ENCODE peak calls at places on chromosomes 13 and 19, in ten cellular contexts. S, E, Z, M, Y, T, R, H, P and L are unnamed samples.

GRCh38 chr13:84417426-84417825 is 535.2 kb upstream of the SLITRK1 start:
- DNase-seq in S (no peak), E (no peak), Z (no peak), M (no peak), Y (no peak), T (no peak), R (no peak), H (no peak), P (no peak), L (no peak)

GRCh38 chr19:8487137-8487851 is 15.1 kb downstream of the PRAM1 start:
- DNase-seq in S (peak), E (no peak), Z (peak), M (no peak), Y (no peak), T (no peak), R (peak), H (no peak), P (peak), L (peak)

GRCh38 chr13:26895081-26895807 is 134.7 kb upstream of the GPR12 start:
- DNase-seq in S (no peak), E (no peak), Z (no peak), M (no peak), Y (no peak), T (no peak), R (no peak), H (no peak), P (no peak), L (no peak)

GRCh38 chr13:48094781-48095502 is at the start of gene MED4:
- DNase-seq in S (peak), E (peak), Z (peak), M (peak), Y (peak), T (peak), R (peak), H (peak), P (peak), L (peak)

GRCh38 chr13:76293346-76293745 is 592.9 kb downstream of the KCTD12 start:
- DNase-seq in S (no peak), E (no peak), Z (no peak), M (no peak), Y (no peak), T (peak), R (no peak), H (no peak), P (no peak), L (no peak)

GRCh38 chr19:4456566-4456842 is 1.1 kb downstream of the UBXN6 start:
- DNase-seq in S (peak), E (no peak), Z (no peak), M (no peak), Y (no peak), T (peak), R (no peak), H (no peak), P (peak), L (no peak)

GRCh38 chr13:32737111-32737571 is 150.9 kb downstream of the PDS5B start:
- DNase-seq in S (no peak), E (no peak), Z (no peak), M (no peak), Y (no peak), T (no peak), R (no peak), H (no peak), P (no peak), L (no peak)

GRCh38 chr13:83881917-83882625 is at the start of gene SLITRK1:
- DNase-seq in S (no peak), E (no peak), Z (no peak), M (no peak), Y (no peak), T (peak), R (peak), H (no peak), P (peak), L (no peak)

GRCh38 chr19:45071969-45072790 is 4.1 kb downstream of the ZNF296 start:
- DNase-seq in S (no peak), E (no peak), Z (no peak), M (no peak), Y (peak), T (no peak), R (no peak), H (no peak), P (no peak), L (no peak)

GRCh38 chr13:100173203-100173602 is 84.3 kb downstream of the PCCA start:
- DNase-seq in S (no peak), E (no peak), Z (no peak), M (no peak), Y (no peak), T (no peak), R (no peak), H (no peak), P (no peak), L (no peak)

GRCh38 chr13:100100115-100100879 is 11.4 kb downstream of the PCCA start:
- DNase-seq in S (no peak), E (peak), Z (no peak), M (no peak), Y (peak), T (peak), R (peak), H (peak), P (peak), L (no peak)

GRCh38 chr19:23283925-23284324 is 33.7 kb upstream of the ZNF724 start:
- DNase-seq in S (no peak), E (peak), Z (peak), M (no peak), Y (peak), T (peak), R (peak), H (no peak), P (peak), L (no peak)

GRCh38 chr13:113862766-113863510 is 938 bp downstream of the GAS6 start:
- DNase-seq in S (no peak), E (no peak), Z (no peak), M (no peak), Y (peak), T (no peak), R (no peak), H (no peak), P (peak), L (peak)

GRCh38 chr19:53190253-53190652 is 2.9 kb downstream of the ZNF665 start:
- DNase-seq in S (no peak), E (no peak), Z (no peak), M (no peak), Y (no peak), T (no peak), R (no peak), H (no peak), P (no peak), L (no peak)

GRCh38 chr13:113598081-113598410 is 13.5 kb downstream of the TFDP1 start:
- DNase-seq in S (peak), E (no peak), Z (no peak), M (no peak), Y (no peak), T (no peak), R (no peak), H (no peak), P (no peak), L (no peak)

GRCh38 chr13:97413694-97414093 is 20.3 kb upstream of the RAP2A start:
- DNase-seq in S (no peak), E (no peak), Z (no peak), M (no peak), Y (no peak), T (no peak), R (no peak), H (no peak), P (no peak), L (no peak)

GRCh38 chr19:21593008-21593427 is 87.6 kb downstream of the ZNF429 start:
- DNase-seq in S (no peak), E (no peak), Z (no peak), M (no peak), Y (no peak), T (no peak), R (no peak), H (no peak), P (no peak), L (no peak)

GRCh38 chr19:13095934-13096890 is 6.4 kb downstream of the LYL1 start:
- DNase-seq in S (peak), E (peak), Z (peak), M (no peak), Y (no peak), T (no peak), R (no peak), H (peak), P (no peak), L (no peak)
- TF ChIP-seq CTCF in S (no peak), E (no peak), Z (peak), M (no peak), Y (no peak), T (no peak), R (peak), H (peak), P (no peak), L (no peak)

GRCh38 chr19:55014714-55015113 is 23.4 kb downstream of the GP6 start:
- DNase-seq in S (peak), E (peak), Z (no peak), M (no peak), Y (no peak), T (no peak), R (no peak), H (peak), P (peak), L (no peak)
- TF ChIP-seq POLR2A in S (no peak), E (no peak), Z (no peak), M (no peak), Y (no peak), T (no peak), R (no peak), H (no peak), P (no peak), L (no peak)

GRCh38 chr13:106625578-106625977 is 57.6 kb upstream of the ARGLU1 start:
- DNase-seq in S (no peak), E (no peak), Z (no peak), M (no peak), Y (no peak), T (no peak), R (no peak), H (no peak), P (no peak), L (no peak)
- TF ChIP-seq CTCF in S (no peak), E (no peak), Z (no peak), M (no peak), Y (no peak), T (no peak), R (no peak), H (no peak), P (no peak), L (no peak)

GRCh38 chr19:55654323-55654832 is 457 bp upstream of the U2AF2 start:
- DNase-seq in S (peak), E (peak), Z (peak), M (peak), Y (peak), T (peak), R (peak), H (peak), P (peak), L (peak)

GRCh38 chr19:55651236-55651635 is 3.2 kb downstream of the CCDC106 start:
- DNase-seq in S (peak), E (no peak), Z (no peak), M (no peak), Y (no peak), T (no peak), R (no peak), H (no peak), P (no peak), L (no peak)

GRCh38 chr19:55653651-55654322 is 1.0 kb upstream of the U2AF2 start:
- DNase-seq in S (peak), E (peak), Z (peak), M (peak), Y (peak), T (peak), R (peak), H (peak), P (peak), L (peak)

GRCh38 chr19:55650602-55651230 is 2.7 kb downstream of the CCDC106 start:
- DNase-seq in S (no peak), E (no peak), Z (no peak), M (no peak), Y (no peak), T (no peak), R (no peak), H (no peak), P (no peak), L (no peak)

DNA sequence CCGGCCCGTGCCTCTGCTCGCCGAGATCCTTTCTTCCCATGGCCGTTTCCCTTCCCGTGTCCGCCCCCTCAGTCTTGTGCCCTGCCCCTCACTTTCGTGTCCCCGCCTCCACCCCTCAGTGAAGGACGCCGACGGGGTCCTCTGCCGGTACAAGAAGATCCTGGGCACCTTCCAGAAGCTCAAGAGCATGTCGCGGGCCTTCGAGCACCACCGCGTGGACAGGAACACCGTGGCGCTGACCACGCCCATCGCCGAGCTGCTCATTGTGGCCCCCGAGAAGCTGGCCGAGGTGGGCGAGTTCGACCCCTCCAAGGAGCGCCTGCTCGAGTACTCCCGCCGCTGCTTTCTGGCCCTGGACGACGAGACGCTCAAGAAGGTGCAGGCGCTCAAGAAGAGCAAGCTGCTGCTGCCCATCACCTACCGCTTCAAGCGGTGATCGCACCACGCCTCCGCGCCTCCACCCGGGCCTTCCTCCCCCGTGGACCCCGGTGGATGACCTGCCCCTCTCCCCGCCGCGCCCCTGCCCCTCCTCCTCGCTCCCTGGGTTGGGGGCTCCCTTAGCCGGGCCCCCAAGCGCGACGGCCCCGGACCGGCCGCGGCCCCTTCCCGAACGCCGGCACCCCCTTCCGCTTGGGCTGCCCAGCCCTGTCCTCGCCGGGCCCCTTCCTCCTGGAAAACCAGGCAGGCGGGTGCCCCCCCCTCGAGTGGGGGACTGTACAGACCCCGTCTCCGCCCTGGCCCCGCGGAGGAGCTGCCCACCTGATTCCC is 2.3 kb upstream of the U2AF2 start:
- DNase-seq in S (peak), E (no peak), Z (no peak), M (no peak), Y (no peak), T (no peak), R (no peak), H (peak), P (no peak), L (no peak)
- TF ChIP-seq POLR2A in S (no peak), E (no peak), Z (no peak), M (no peak), Y (no peak), T (no peak), R (no peak), H (no peak), P (no peak), L (no peak)

DNA sequence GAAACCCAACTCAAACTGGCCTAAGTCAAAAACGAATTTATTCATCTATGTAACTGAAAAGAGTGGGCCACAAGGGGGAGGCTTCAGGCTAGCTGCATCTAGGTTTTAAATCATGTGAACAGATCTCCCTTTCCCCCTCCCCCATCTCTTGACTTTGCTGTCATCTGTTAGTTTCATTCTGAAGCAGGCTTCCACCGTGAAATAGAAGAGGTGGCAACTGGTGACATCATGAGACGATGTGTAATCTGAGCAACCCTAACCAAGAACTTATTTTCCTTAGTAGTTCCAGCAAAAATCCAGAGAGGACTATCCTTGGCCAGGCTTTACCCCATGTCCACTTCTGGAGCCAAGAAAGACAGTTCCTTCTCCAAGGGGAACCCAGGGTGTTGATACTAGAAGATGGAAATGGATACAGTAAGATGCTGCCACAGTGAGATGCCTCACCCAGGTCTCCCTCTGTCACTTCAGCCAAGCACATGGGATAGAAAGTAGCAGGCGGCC is 9.4 kb downstream of the SAMD4B start:
- DNase-seq in S (no peak), E (no peak), Z (no peak), M (no peak), Y (no peak), T (peak), R (no peak), H (no peak), P (no peak), L (no peak)
- TF ChIP-seq CTCF in S (no peak), E (no peak), Z (no peak), M (no peak), Y (no peak), T (peak), R (no peak), H (no peak), P (no peak), L (no peak)

GRCh38 chr19:41882568-41883462 is at the start of gene ARHGEF1:
- DNase-seq in S (peak), E (peak), Z (peak), M (no peak), Y (peak), T (no peak), R (no peak), H (peak), P (peak), L (no peak)

GRCh38 chr19:41886761-41887710 is 4.1 kb downstream of the ARHGEF1 start:
- DNase-seq in S (peak), E (no peak), Z (peak), M (no peak), Y (no peak), T (no peak), R (no peak), H (no peak), P (no peak), L (no peak)

GRCh38 chr19:41883463-41883820 is 458 bp downstream of the ARHGEF1 start:
- DNase-seq in S (no peak), E (no peak), Z (no peak), M (no peak), Y (no peak), T (no peak), R (no peak), H (no peak), P (no peak), L (no peak)

GRCh38 chr19:41880329-41880708 is 2.7 kb upstream of the ARHGEF1 start:
- DNase-seq in S (no peak), E (no peak), Z (no peak), M (no peak), Y (no peak), T (no peak), R (no peak), H (no peak), P (no peak), L (no peak)

DNA sequence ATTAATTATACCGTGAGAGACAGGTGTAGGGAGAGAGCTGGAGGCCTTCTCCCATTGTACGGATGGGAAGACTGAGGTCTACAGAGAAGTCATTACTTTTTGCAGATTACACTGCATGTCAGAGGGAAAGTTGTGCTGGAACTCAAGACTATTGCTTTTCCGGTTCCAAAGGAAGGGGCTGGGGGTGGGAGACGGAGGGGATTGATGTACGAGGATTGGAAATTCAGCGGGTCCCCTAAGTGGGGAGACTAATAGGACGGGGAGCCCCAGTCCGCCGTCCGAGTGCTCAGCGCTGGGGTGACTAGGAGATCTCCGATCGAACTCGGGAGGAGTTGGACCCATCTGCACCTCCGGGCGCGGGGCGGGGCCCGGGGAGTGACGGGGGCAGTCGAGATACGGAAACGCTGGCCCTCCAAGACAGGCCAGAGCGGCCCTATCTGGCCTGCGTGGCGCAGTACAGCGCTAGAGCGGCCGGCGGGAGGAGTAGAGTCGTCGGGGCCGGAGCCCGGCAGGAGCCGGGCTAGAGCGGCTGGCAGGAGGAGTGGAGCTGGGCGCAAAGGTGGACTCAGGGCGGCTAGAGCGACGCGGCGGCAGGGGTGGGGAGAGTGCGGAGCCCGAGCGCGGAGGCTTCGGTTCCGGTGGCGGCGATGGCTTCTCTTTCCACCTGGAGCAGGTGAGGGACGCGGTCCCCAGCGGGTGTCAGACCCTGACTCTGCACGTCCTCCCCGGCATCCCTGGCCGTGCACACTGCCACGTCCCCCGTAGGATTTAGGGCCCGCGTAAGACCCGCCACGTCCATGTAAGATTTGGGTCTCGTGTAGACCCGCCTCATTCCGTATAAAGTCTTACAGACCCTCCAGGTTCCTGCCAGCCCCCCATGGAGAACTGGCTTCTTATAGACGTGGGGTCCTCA is 1.1 kb downstream of the ARHGEF1 start:
- DNase-seq in S (peak), E (peak), Z (peak), M (peak), Y (peak), T (peak), R (peak), H (peak), P (peak), L (peak)
- TF ChIP-seq POLR2A in S (peak), E (peak), Z (peak), M (no peak), Y (no peak), T (peak), R (peak), H (peak), P (peak), L (peak)

GRCh38 chr19:57240311-57241090 is at the start of gene ZNF805:
- DNase-seq in S (peak), E (peak), Z (peak), M (peak), Y (peak), T (peak), R (peak), H (peak), P (peak), L (peak)
- TF ChIP-seq CTCF in S (no peak), E (peak), Z (no peak), M (no peak), Y (no peak), T (no peak), R (no peak), H (peak), P (no peak), L (peak)

GRCh38 chr19:6372594-6373095 is at the start of gene ALKBH7:
- DNase-seq in S (peak), E (peak), Z (peak), M (peak), Y (peak), T (peak), R (peak), H (peak), P (peak), L (peak)
- TF ChIP-seq POLR2A in S (peak), E (no peak), Z (peak), M (no peak), Y (no peak), T (peak), R (peak), H (peak), P (peak), L (peak)